ENCODE peak calls at places on chromosome 15, in four cellular contexts. W, X, S and Z are unnamed samples.

GRCh38 chr15:47394410-47394809 is 322.9 kb upstream of the SEMA6D start:
- DNase-seq in W (no peak), X (no peak), S (peak), Z (no peak)

GRCh38 chr15:66459818-66460615 is 37.5 kb downstream of the SNAPC5 start:
- DNase-seq in W (no peak), X (no peak), S (peak), Z (peak)

GRCh38 chr15:31259562-31260252 is 66.9 kb upstream of the KLF13 start:
- DNase-seq in W (no peak), X (no peak), S (no peak), Z (no peak)

GRCh38 chr15:60788514-60789091 is 309.7 kb upstream of the ICE2 start:
- DNase-seq in W (peak), X (no peak), S (peak), Z (no peak)

GRCh38 chr15:93141373-93141790 is 52.4 kb upstream of the RGMA start:
- DNase-seq in W (no peak), X (peak), S (no peak), Z (no peak)

GRCh38 chr15:62026707-62027565 is 33.3 kb downstream of the VPS13C start:
- DNase-seq in W (no peak), X (peak), S (no peak), Z (no peak)

GRCh38 chr15:73981761-73982222 is 10.3 kb downstream of the STOML1 start:
- DNase-seq in W (peak), X (no peak), S (no peak), Z (no peak)

GRCh38 chr15:43511012-43511885 is 6.2 kb upstream of the MAP1A start:
- DNase-seq in W (peak), X (no peak), S (peak), Z (peak)

GRCh38 chr15:39459538-39459937 is 121.3 kb upstream of the THBS1 start:
- DNase-seq in W (no peak), X (no peak), S (no peak), Z (no peak)

GRCh38 chr15:59528965-59529402 is 82.6 kb upstream of the GCNT3 start:
- DNase-seq in W (peak), X (peak), S (peak), Z (peak)

GRCh38 chr15:87267798-87268197 is 988.7 kb downstream of the NTRK3 start:
- DNase-seq in W (no peak), X (no peak), S (no peak), Z (peak)

GRCh38 chr15:40456299-40456712 is 14.5 kb upstream of the CHST14 start:
- DNase-seq in W (no peak), X (no peak), S (no peak), Z (no peak)

GRCh38 chr15:58987036-58987435 is 427 bp upstream of the RNF111 start:
- DNase-seq in W (no peak), X (peak), S (no peak), Z (no peak)

GRCh38 chr15:52186651-52187486 is 4.3 kb downstream of the GNB5 start:
- DNase-seq in W (no peak), X (no peak), S (peak), Z (no peak)

GRCh38 chr15:64629063-64629462 is 146.3 kb downstream of the RBPMS2 start:
- DNase-seq in W (no peak), X (no peak), S (no peak), Z (no peak)

GRCh38 chr15:41483115-41483514 is 10.6 kb upstream of the ITPKA start:
- DNase-seq in W (no peak), X (no peak), S (no peak), Z (no peak)

GRCh38 chr15:77251662-77252061 is 168.2 kb downstream of the PEAK1 start:
- DNase-seq in W (no peak), X (no peak), S (peak), Z (peak)